ENCODE peak calls at places on chromosomes 2 and 18, in seven cellular contexts. J is HCT116; S is brain microvascular endothelial cell; Y is upper lobe of right lung; I is thyroid gland; M is neural progenitor cell; K is CD8-positive, alpha-beta T cell. X is an unnamed sample.

GRCh38 chr2:201430839-201431238 is 20.4 kb downstream of the TRAK2 start:
- DNase-seq in J (no peak), S (no peak), Y (no peak), I (no peak), M (no peak), K (no peak), X (no peak)

GRCh38 chr2:204015118-204015842 is 78.7 kb downstream of the ICOS start:
- DNase-seq in J (no peak), S (no peak), Y (no peak), I (no peak), M (no peak), K (no peak), X (no peak)

GRCh38 chr2:27123302-27124150 is at the start of gene ABHD1:
- DNase-seq in J (no peak), S (no peak), Y (peak; percentile 85), I (peak; percentile 65), M (peak; percentile 79), K (peak; percentile 47), X (no peak)

GRCh38 chr18:51236225-51236624 is 38.7 kb upstream of the MEX3C start:
- DNase-seq in J (peak; percentile 31), S (peak; percentile 92), Y (no peak), I (no peak), M (no peak), K (no peak), X (peak; percentile 91)

GRCh38 chr2:68689553-68690537 is 44.8 kb upstream of the ARHGAP25 start:
- DNase-seq in J (no peak), S (no peak), Y (no peak), I (no peak), M (no peak), K (no peak), X (no peak)

GRCh38 chr18:54551590-54551989 is 39.5 kb upstream of the DYNAP start:
- DNase-seq in J (no peak), S (no peak), Y (no peak), I (no peak), M (peak; percentile 42), K (no peak), X (no peak)

GRCh38 chr18:79680100-79680879 is 687 bp downstream of the CTDP1 start:
- DNase-seq in J (no peak), S (peak; percentile 49), Y (no peak), I (peak; percentile 65), M (peak; percentile 67), K (peak; percentile 62), X (peak; percentile 44)

GRCh38 chr2:181615086-181615635 is 41.7 kb downstream of the CERKL start:
- DNase-seq in J (no peak), S (no peak), Y (no peak), I (no peak), M (no peak), K (no peak), X (no peak)

GRCh38 chr2:141968377-141968920 is 162.4 kb downstream of the LRP1B start:
- DNase-seq in J (no peak), S (no peak), Y (no peak), I (no peak), M (no peak), K (no peak), X (peak; percentile 61)

GRCh38 chr2:67752964-67753363 is 309.8 kb downstream of the C1D start:
- DNase-seq in J (no peak), S (peak; percentile 9), Y (no peak), I (no peak), M (no peak), K (no peak), X (peak; percentile 68)

GRCh38 chr2:239748811-239749210 is 276.3 kb downstream of the NDUFA10 start:
- DNase-seq in J (no peak), S (no peak), Y (no peak), I (no peak), M (no peak), K (no peak), X (no peak)

GRCh38 chr2:15700131-15700530 is 108.5 kb downstream of the DDX1 start:
- DNase-seq in J (no peak), S (no peak), Y (no peak), I (no peak), M (no peak), K (no peak), X (no peak)

GRCh38 chr2:177754476-177754873 is 318.1 kb downstream of the PDE11A start:
- DNase-seq in J (no peak), S (no peak), Y (no peak), I (no peak), M (no peak), K (no peak), X (no peak)

GRCh38 chr18:79975043-79975442 is 10.6 kb downstream of the HSBP1L1 start:
- DNase-seq in J (no peak), S (no peak), Y (no peak), I (no peak), M (no peak), K (no peak), X (no peak)

GRCh38 chr2:30208453-30208852 is 22.9 kb upstream of the LBH start:
- DNase-seq in J (peak; percentile 47), S (peak; percentile 61), Y (no peak), I (peak; percentile 71), M (peak; percentile 85), K (peak; percentile 46), X (peak; percentile 39)

GRCh38 chr2:50051374-50051773 is 897.1 kb upstream of the FSHR start:
- DNase-seq in J (no peak), S (no peak), Y (no peak), I (no peak), M (no peak), K (no peak), X (no peak)

GRCh38 chr18:9530226-9531009 is 55.1 kb downstream of the RALBP1 start:
- DNase-seq in J (no peak), S (no peak), Y (no peak), I (no peak), M (no peak), K (no peak), X (no peak)

GRCh38 chr18:76005632-76006031 is 489.4 kb downstream of the ZNF516 start:
- DNase-seq in J (no peak), S (no peak), Y (no peak), I (no peak), M (no peak), K (no peak), X (no peak)

GRCh38 chr2:85504434-85505261 is 34.3 kb upstream of the MAT2A start:
- DNase-seq in J (peak; percentile 72), S (peak; percentile 75), Y (no peak), I (peak; percentile 58), M (no peak), K (no peak), X (peak; percentile 99)

GRCh38 chr2:39020383-39020782 is 100.5 kb downstream of the SOS1 start:
- DNase-seq in J (no peak), S (no peak), Y (no peak), I (no peak), M (no peak), K (no peak), X (no peak)

GRCh38 chr2:39017314-39017713 is 103.5 kb downstream of the SOS1 start:
- DNase-seq in J (no peak), S (no peak), Y (no peak), I (no peak), M (no peak), K (no peak), X (no peak)

GRCh38 chr2:39013871-39014270 is 107.0 kb downstream of the SOS1 start:
- DNase-seq in J (no peak), S (no peak), Y (no peak), I (no peak), M (no peak), K (no peak), X (no peak)

GRCh38 chr2:39018633-39019032 is 102.2 kb downstream of the SOS1 start:
- DNase-seq in J (no peak), S (no peak), Y (no peak), I (no peak), M (no peak), K (no peak), X (no peak)

GRCh38 chr2:39015424-39015823 is 105.4 kb downstream of the SOS1 start:
- DNase-seq in J (no peak), S (no peak), Y (no peak), I (no peak), M (no peak), K (no peak), X (no peak)
- H3K36me3 ChIP-seq in J (no peaks in the 10 kb centered on the region), S (no peaks in the 10 kb centered on the region), Y (peaks cover 37% of the 10 kb centered on the region), I (peaks cover 3% of the 10 kb centered on the region), M (peaks cover 10% of the 10 kb centered on the region), K (peaks cover 6% of the 10 kb centered on the region), X (peaks cover 7% of the 10 kb centered on the region)

GRCh38 chr2:159558479-159558878 is 57.9 kb downstream of the BAZ2B start:
- DNase-seq in J (no peak), S (no peak), Y (no peak), I (no peak), M (no peak), K (no peak), X (no peak)

GRCh38 chr2:159559034-159559433 is 57.3 kb downstream of the BAZ2B start:
- DNase-seq in J (no peak), S (no peak), Y (no peak), I (no peak), M (no peak), K (no peak), X (no peak)

GRCh38 chr2:159564081-159564480 is 52.3 kb downstream of the BAZ2B start:
- DNase-seq in J (no peak), S (peak; percentile 66), Y (no peak), I (no peak), M (no peak), K (no peak), X (no peak)

GRCh38 chr2:159562248-159562647 is 54.1 kb downstream of the BAZ2B start:
- DNase-seq in J (no peak), S (no peak), Y (no peak), I (no peak), M (no peak), K (no peak), X (peak; percentile 20)

DNA sequence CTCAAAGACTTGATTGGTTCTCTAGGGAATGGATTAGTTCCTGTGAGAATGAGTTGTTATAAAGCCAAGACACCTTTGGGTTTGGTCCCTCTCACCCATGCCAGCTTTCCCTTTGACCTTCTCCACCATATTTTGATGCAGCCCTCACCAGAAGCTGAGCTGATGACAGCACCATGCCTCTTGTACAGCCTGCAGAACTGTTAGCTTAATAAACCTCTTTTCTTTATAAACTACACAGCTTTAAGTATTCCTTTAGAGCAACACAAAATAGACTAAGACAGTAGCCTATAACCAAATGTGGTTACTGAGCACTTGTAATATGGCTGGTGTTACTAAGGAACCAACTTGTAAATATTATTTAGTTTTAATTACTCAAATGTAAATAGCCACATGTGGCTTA is 55.1 kb downstream of the BAZ2B start:
- DNase-seq in J (no peak), S (no peak), Y (no peak), I (no peak), M (no peak), K (no peak), X (no peak)
- H3K36me3 ChIP-seq in J (no peaks in the 10 kb centered on the region), S (no peaks in the 10 kb centered on the region), Y (no peaks in the 10 kb centered on the region), I (no peaks in the 10 kb centered on the region), M (no peaks in the 10 kb centered on the region), K (no peaks in the 10 kb centered on the region), X (no peaks in the 10 kb centered on the region)

GRCh38 chr2:37098416-37099118 is 14.2 kb downstream of the GPATCH11 start:
- DNase-seq in J (no peak), S (no peak), Y (no peak), I (no peak), M (no peak), K (no peak), X (no peak)
- H3K36me3 ChIP-seq in J (peaks cover 6% of the 10 kb centered on the region), S (peaks cover 36% of the 10 kb centered on the region), Y (peaks cover 87% of the 10 kb centered on the region), I (peaks cover 33% of the 10 kb centered on the region), M (peaks cover 7% of the 10 kb centered on the region), K (peaks cover 15% of the 10 kb centered on the region), X (peaks cover 29% of the 10 kb centered on the region)

DNA sequence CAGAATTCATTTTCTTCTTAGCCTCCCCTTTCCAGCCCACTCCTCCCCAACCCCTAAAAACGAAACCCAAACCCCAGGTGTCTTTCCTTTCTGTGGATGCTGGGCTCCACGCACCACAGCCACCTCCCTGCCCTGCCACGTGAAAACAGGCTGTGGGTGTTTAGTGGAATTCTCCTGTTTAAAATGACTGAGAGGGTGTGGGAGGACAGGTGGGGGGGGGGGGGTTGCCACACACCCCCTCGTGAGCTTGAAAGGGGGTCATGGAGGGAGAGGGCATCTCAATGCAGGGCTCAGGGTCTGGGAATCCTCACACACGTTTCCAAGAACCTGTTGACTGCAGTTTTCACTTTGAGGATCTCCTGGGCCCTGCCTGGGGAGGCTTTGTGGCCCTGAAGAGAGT is 110.3 kb downstream of the FAM210A start:
- DNase-seq in J (no peak), S (no peak), Y (no peak), I (no peak), M (no peak), K (no peak), X (no peak)
- H3K36me3 ChIP-seq in J (no peaks in the 10 kb centered on the region), S (no peaks in the 10 kb centered on the region), Y (no peaks in the 10 kb centered on the region), I (no peaks in the 10 kb centered on the region), M (no peaks in the 10 kb centered on the region), K (no peaks in the 10 kb centered on the region), X (no peaks in the 10 kb centered on the region)